ENCODE peak calls at places on chromosomes 11 and 22, in four cellular contexts. U is lower lobe of right lung, L is hepatocyte, O is astrocyte of the cerebellum. V is an unnamed sample.

GRCh38 chr22:30422481-30423295 is 2.9 kb upstream of the MTFP1 start:
- DNase-seq in U (peak), L (peak), O (peak), V (no peak)

GRCh38 chr11:93169950-93170561 is 27.7 kb downstream of the SLC36A4 start:
- DNase-seq in L (peak), U (no peak), O (peak), V (peak)

GRCh38 chr11:86219291-86220193 is 25.0 kb upstream of the EED start:
- DNase-seq in O (no peak), L (no peak), U (no peak), V (no peak)

GRCh38 chr22:36912694-36913430 is 566 bp upstream of the CSF2RB start:
- DNase-seq in O (no peak), L (no peak), U (no peak), V (no peak)

GRCh38 chr11:118046051-118046963 is 30.6 kb upstream of the TMPRSS4 start:
- DNase-seq in O (no peak), U (no peak), L (no peak), V (peak)

GRCh38 chr11:2196970-2197770 is 25.6 kb upstream of the TH start:
- DNase-seq in U (peak), O (no peak), L (peak), V (peak)

GRCh38 chr11:34266090-34266912 is 91.5 kb downstream of the ABTB2 start:
- DNase-seq in U (no peak), O (peak), L (peak), V (peak)

GRCh38 chr11:120244476-120244875 is 4.5 kb downstream of the POU2F3 start:
- DNase-seq in O (no peak), L (no peak), U (no peak), V (no peak)

GRCh38 chr11:13761250-13761649 is 92.8 kb downstream of the FAR1 start:
- DNase-seq in U (no peak), O (no peak), L (no peak), V (no peak)

GRCh38 chr11:66113132-66113856 is 43.2 kb downstream of the PACS1 start:
- DNase-seq in L (peak), O (peak), U (no peak), V (no peak)

GRCh38 chr22:28106601-28107000 is 187.5 kb upstream of the PITPNB start:
- DNase-seq in U (no peak), L (no peak), O (no peak), V (no peak)

GRCh38 chr11:102026975-102027374 is 20.3 kb upstream of the CFAP300 start:
- DNase-seq in U (no peak), L (peak), O (no peak), V (no peak)

GRCh38 chr11:122671270-122671906 is 15.9 kb downstream of the UBASH3B start:
- DNase-seq in O (no peak), U (no peak), L (no peak), V (peak)

GRCh38 chr11:106131998-106132397 is 54.5 kb downstream of the AASDHPPT start:
- DNase-seq in L (no peak), U (no peak), O (no peak), V (no peak)

GRCh38 chr11:131874070-131874469 is 503.7 kb downstream of the NTM start:
- DNase-seq in O (no peak), L (no peak), U (no peak), V (no peak)

GRCh38 chr11:2750101-2750509 is 50.3 kb upstream of the KCNQ1OT1 start:
- DNase-seq in L (no peak), U (peak), O (no peak), V (no peak)

GRCh38 chr22:23044570-23044969 is 25.7 kb upstream of the GNAZ start:
- DNase-seq in O (no peak), L (no peak), U (no peak), V (no peak)

GRCh38 chr11:43580735-43581369 is 99.7 kb upstream of the HSD17B12 start:
- DNase-seq in L (no peak), U (no peak), O (no peak), V (no peak)
- H3K4me3 ChIP-seq in L (no peak), U (peak), O (peak), V (no peak)

DNA sequence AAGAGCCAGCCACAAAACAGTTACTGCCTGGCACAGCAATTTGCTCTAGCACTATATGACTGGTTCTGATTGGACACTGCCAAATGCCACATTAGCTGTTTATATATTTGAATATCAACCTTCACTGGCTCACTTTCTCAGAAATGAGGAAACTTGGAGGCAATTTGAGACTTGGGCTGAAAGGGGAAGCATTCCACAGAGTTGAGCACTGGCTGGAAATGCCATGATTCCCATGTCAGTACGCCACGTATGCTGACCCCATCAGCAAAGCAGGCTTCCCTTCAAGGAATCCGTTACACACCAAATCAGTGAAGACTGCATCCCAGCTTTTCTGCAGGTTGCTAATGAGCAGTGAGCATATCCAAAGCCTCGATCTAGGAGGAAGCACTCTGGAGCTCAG is 34.7 kb downstream of the GALNT18 start:
- DNase-seq in L (no peak), O (no peak), U (no peak), V (no peak)
- H3K4me3 ChIP-seq in L (no peak), O (no peak), U (no peak), V (no peak)

DNA sequence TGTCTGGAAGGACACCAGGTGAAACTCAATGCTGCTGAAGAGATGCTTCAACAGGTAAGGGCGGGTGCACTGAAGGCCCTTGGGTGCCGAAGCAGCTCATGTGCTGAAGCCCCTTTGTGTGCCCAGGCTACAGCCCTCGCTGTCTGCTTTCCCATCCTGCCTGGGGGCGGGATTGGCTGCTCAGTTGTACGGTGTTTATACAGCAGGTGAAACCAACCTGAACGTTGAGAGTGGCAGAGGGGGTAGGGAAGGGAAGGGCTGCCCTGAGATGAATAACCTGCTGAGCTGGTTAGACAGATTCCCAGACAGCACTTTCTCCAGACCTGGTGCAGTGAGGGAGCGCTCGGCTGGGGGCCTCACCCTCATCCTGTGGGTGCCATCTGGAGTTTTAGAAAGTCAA is 75.7 kb downstream of the CYB5R2 start:
- DNase-seq in L (peak), O (no peak), U (peak), V (no peak)
- H3K4me3 ChIP-seq in L (no peak), O (no peak), U (no peak), V (no peak)

DNA sequence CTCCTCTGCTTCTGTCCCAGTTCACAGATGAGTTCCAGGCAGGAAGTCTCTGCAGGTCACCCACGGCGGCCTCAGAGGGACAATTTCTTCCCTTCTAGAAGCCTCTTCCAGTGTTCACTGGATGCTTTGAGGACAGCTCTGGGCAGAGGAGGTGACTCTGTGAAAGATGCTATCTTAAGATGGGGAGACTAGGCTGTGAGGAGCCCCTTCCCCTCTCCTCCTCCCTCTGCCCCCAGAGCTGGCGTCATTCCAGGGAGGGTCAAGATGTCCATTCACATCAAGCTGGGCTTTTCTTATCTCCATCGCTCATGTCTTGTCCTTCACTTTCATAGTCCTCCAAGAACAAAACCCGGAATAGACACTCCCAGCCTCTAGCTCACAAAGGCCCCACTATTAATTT is 3.3 kb downstream of the APLNR start:
- DNase-seq in L (no peak), U (no peak), O (no peak), V (no peak)
- H3K4me3 ChIP-seq in L (no peak), U (no peak), O (no peak), V (no peak)

GRCh38 chr11:82752801-82753200 is 19.1 kb upstream of the FAM181B start:
- DNase-seq in O (no peak), L (no peak), U (no peak), V (no peak)

GRCh38 chr11:82754410-82754809 is 20.7 kb upstream of the FAM181B start:
- DNase-seq in U (no peak), L (no peak), O (no peak), V (no peak)

GRCh38 chr11:82759649-82760048 is 26.0 kb upstream of the FAM181B start:
- DNase-seq in L (no peak), O (no peak), U (no peak), V (no peak)

GRCh38 chr11:82757660-82758301 is 24.1 kb upstream of the FAM181B start:
- DNase-seq in U (no peak), L (no peak), O (no peak), V (no peak)

DNA sequence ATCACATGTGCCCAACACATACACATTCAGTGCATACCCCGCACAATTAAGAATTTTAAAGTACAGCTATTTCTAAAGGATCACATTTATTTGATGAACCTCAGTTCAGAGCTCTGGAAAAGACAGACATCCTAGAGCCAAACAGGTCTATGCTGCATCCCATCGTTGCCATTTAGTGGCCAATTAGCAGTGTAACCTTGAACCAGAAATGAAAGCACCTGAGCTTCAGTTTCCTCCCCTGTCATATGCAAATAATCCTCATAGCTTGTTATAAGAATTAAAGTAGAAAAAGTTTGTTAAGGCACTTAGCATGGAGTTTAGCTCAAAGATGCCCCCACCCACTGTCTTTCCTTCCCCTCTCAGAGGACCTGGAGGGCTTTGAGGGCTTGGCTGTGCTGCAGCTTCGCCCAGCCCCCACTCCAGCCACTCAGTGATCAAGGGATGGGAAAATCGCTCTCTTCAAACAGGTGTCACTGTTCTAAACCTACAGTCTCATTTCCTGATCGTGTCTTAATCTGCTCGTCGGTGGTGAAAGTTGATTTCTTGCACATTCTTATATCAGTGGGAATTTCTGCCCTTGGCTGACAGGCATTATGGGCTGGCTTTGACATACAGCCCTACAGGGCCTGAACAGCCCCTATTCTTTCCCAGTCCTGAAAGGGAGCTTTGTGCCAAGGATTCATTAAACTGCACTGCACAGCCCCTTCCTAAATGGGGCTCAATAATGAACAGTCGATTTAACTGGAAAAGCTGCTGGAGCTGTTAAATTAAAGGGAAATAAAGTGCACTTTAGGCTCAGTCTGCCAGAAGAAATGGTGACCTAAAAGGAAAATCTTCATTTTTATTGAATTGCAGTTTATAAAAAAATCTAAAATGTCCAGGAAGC is 23.3 kb upstream of the FAM181B start:
- DNase-seq in U (no peak), L (no peak), O (no peak), V (no peak)
- H3K4me3 ChIP-seq in U (no peak), L (no peak), O (no peak), V (no peak)

DNA sequence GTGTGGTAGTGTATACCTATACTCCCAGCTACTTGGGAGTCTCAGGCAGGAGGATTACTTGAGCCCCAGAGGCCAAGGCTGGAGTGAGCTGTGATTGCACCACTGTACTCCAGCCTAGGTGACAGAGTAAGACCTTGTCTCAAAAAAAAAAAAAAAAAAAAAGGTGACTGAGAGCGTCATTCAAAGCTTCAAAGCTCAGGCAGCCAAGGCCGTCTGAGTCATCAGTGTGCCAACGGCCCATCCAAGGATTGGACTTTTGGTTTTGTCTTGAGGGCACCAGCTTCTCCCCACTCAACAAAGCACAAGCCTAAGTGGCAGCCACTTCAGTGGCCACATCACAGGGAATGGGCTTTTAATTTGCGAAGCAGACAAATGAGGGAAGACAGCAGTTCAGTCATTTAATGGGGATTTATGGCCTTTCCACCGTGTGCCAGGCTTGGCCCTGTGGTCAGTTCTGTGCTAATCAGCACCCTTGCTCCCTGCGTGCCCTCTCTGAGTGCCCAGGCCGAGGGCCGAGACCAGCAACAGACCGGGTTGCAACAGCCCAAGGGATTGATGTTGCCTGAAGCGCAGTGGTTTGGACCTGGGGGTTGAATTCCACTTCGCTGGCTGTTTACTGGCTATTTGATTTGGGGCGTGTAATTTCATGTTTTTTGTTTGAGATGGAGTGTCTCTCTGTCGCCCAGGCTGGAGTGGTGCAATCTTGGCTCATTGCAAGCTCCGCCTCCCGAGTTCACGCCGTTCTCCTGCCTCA is 30.2 kb upstream of the CRYBB3 start:
- DNase-seq in L (no peak), O (no peak), U (peak), V (no peak)
- H3K4me3 ChIP-seq in L (no peak), O (no peak), U (no peak), V (no peak)

GRCh38 chr11:35918716-35919115 is 25.1 kb upstream of the LDLRAD3 start:
- DNase-seq in O (no peak), U (no peak), L (no peak), V (no peak)

GRCh38 chr11:35919244-35919643 is 24.6 kb upstream of the LDLRAD3 start:
- DNase-seq in U (no peak), O (peak), L (no peak), V (no peak)

GRCh38 chr11:35927067-35927466 is 16.8 kb upstream of the LDLRAD3 start:
- DNase-seq in O (no peak), L (no peak), U (no peak), V (no peak)

GRCh38 chr11:35927730-35928129 is 16.1 kb upstream of the LDLRAD3 start:
- DNase-seq in U (peak), L (peak), O (no peak), V (no peak)

GRCh38 chr11:35923452-35923851 is 20.4 kb upstream of the LDLRAD3 start:
- DNase-seq in O (no peak), L (no peak), U (no peak), V (no peak)
- H3K4me3 ChIP-seq in O (no peak), L (no peak), U (no peak), V (no peak)

DNA sequence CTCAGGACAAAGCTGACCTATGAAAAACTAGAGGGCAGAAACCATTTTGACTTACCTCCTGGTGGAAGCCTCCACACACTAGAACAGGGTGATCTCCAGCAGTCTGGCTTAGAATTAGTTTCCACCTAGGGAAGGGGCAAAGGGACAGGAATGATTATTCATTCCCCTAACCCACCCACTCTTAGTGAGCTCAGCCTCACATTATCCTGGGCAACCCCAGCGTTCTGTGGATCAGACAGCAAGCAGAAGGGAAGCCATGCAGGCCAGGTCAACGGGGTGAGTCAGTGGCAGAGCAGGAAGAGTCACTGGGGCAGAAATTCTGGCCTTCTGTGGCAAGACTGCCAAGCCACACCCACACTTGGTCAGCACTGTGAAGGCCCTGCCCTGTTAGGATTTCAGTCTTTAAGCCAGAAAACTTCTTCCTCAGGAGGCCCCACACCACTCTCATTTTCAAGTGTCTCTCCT is 10.5 kb downstream of the NUMA1 start:
- DNase-seq in O (peak), L (peak), U (peak), V (no peak)
- H3K4me3 ChIP-seq in O (no peak), L (no peak), U (peak), V (no peak)